ENCODE peak calls at places on chromosomes 11 and 22, in nine cellular contexts. One of them, this sample, is unnamed.

GRCh38 chr22:36405671-36406070 is 17.9 kb upstream of the MYH9 start:
- DNase-seq in cardiac muscle cell: peak; percentile 59
- DNase-seq in CD8-positive, alpha-beta memory T cell: peak; percentile 78
- DNase-seq in A172: no peak
- DNase-seq in HEK293T: no peak
- DNase-seq in effector memory CD4-positive, alpha-beta T cell: peak; percentile 39
- DNase-seq in HFF-Myc: no peak
- DNase-seq in RWPE2: no peak
- DNase-seq in amygdala: no peak
- DNase-seq in this sample: no peak

GRCh38 chr11:126268361-126268707 is 361 bp downstream of the SRPRA start:
- DNase-seq in cardiac muscle cell: no peak
- DNase-seq in amygdala: no peak
- DNase-seq in RWPE2: no peak
- DNase-seq in HEK293T: peak; percentile 56
- DNase-seq in A172: peak; percentile 0
- DNase-seq in CD8-positive, alpha-beta memory T cell: no peak
- DNase-seq in effector memory CD4-positive, alpha-beta T cell: peak; percentile 6
- DNase-seq in HFF-Myc: no peak
- DNase-seq in this sample: no peak

GRCh38 chr11:71940561-71941219 is 11.8 kb downstream of the RNF121 start:
- DNase-seq in cardiac muscle cell: no peak
- DNase-seq in A172: no peak
- DNase-seq in RWPE2: no peak
- DNase-seq in CD8-positive, alpha-beta memory T cell: no peak
- DNase-seq in HEK293T: no peak
- DNase-seq in HFF-Myc: no peak
- DNase-seq in amygdala: no peak
- DNase-seq in effector memory CD4-positive, alpha-beta T cell: no peak
- DNase-seq in this sample: no peak

GRCh38 chr11:115715371-115715770 is 211.2 kb upstream of the CADM1 start:
- DNase-seq in RWPE2: no peak
- DNase-seq in HFF-Myc: no peak
- DNase-seq in HEK293T: no peak
- DNase-seq in cardiac muscle cell: no peak
- DNase-seq in amygdala: no peak
- DNase-seq in effector memory CD4-positive, alpha-beta T cell: no peak
- DNase-seq in A172: no peak
- DNase-seq in CD8-positive, alpha-beta memory T cell: no peak
- DNase-seq in this sample: no peak

GRCh38 chr11:82792319-82792718 is 58.7 kb upstream of the FAM181B start:
- DNase-seq in CD8-positive, alpha-beta memory T cell: no peak
- DNase-seq in A172: no peak
- DNase-seq in HFF-Myc: no peak
- DNase-seq in effector memory CD4-positive, alpha-beta T cell: no peak
- DNase-seq in cardiac muscle cell: no peak
- DNase-seq in amygdala: no peak
- DNase-seq in RWPE2: no peak
- DNase-seq in HEK293T: no peak
- DNase-seq in this sample: no peak

GRCh38 chr22:41380993-41381328 is 781 bp upstream of the TEF start:
- DNase-seq in cardiac muscle cell: peak; percentile 96
- DNase-seq in A172: peak; percentile 65
- DNase-seq in amygdala: no peak
- DNase-seq in HFF-Myc: no peak
- DNase-seq in effector memory CD4-positive, alpha-beta T cell: no peak
- DNase-seq in HEK293T: no peak
- DNase-seq in RWPE2: no peak
- DNase-seq in CD8-positive, alpha-beta memory T cell: no peak
- DNase-seq in this sample: no peak

GRCh38 chr22:20777420-20778177 is 3.7 kb downstream of the SERPIND1 start:
- DNase-seq in HFF-Myc: peak; percentile 1
- DNase-seq in RWPE2: no peak
- DNase-seq in cardiac muscle cell: peak; percentile 95
- DNase-seq in A172: peak; percentile 92
- DNase-seq in effector memory CD4-positive, alpha-beta T cell: no peak
- DNase-seq in CD8-positive, alpha-beta memory T cell: no peak
- DNase-seq in HEK293T: no peak
- DNase-seq in amygdala: no peak
- DNase-seq in this sample: no peak

GRCh38 chr11:123407124-123407995 is 22.7 kb upstream of the GRAMD1B start:
- DNase-seq in RWPE2: no peak
- DNase-seq in HEK293T: peak; percentile 67
- DNase-seq in amygdala: no peak
- DNase-seq in HFF-Myc: peak; percentile 35
- DNase-seq in A172: peak; percentile 66
- DNase-seq in cardiac muscle cell: peak; percentile 83
- DNase-seq in effector memory CD4-positive, alpha-beta T cell: peak; percentile 38
- DNase-seq in CD8-positive, alpha-beta memory T cell: peak; percentile 40
- DNase-seq in this sample: no peak

GRCh38 chr11:7548659-7549283 is 35.0 kb downstream of the PPFIBP2 start:
- DNase-seq in effector memory CD4-positive, alpha-beta T cell: no peak
- DNase-seq in cardiac muscle cell: no peak
- DNase-seq in amygdala: no peak
- DNase-seq in CD8-positive, alpha-beta memory T cell: no peak
- DNase-seq in A172: no peak
- DNase-seq in HFF-Myc: no peak
- DNase-seq in RWPE2: no peak
- DNase-seq in HEK293T: peak; percentile 60
- DNase-seq in this sample: no peak

GRCh38 chr22:23858484-23858815 is 775 bp downstream of the SLC2A11 start:
- DNase-seq in amygdala: no peak
- DNase-seq in A172: no peak
- DNase-seq in effector memory CD4-positive, alpha-beta T cell: no peak
- DNase-seq in HEK293T: no peak
- DNase-seq in CD8-positive, alpha-beta memory T cell: no peak
- DNase-seq in HFF-Myc: no peak
- DNase-seq in cardiac muscle cell: no peak
- DNase-seq in RWPE2: no peak
- DNase-seq in this sample: no peak

GRCh38 chr11:64720167-64720566 is 2.8 kb downstream of the NRXN2 start:
- DNase-seq in cardiac muscle cell: no peak
- DNase-seq in effector memory CD4-positive, alpha-beta T cell: no peak
- DNase-seq in amygdala: no peak
- DNase-seq in A172: no peak
- DNase-seq in HEK293T: no peak
- DNase-seq in RWPE2: peak; percentile 60
- DNase-seq in CD8-positive, alpha-beta memory T cell: no peak
- DNase-seq in HFF-Myc: no peak
- DNase-seq in this sample: no peak

GRCh38 chr11:109971184-109971523 is 122.0 kb upstream of the ZC3H12C start:
- DNase-seq in CD8-positive, alpha-beta memory T cell: no peak
- DNase-seq in A172: peak; percentile 14
- DNase-seq in cardiac muscle cell: peak; percentile 87
- DNase-seq in HFF-Myc: peak; percentile 16
- DNase-seq in effector memory CD4-positive, alpha-beta T cell: no peak
- DNase-seq in amygdala: no peak
- DNase-seq in RWPE2: no peak
- DNase-seq in HEK293T: no peak
- DNase-seq in this sample: no peak

GRCh38 chr11:125140251-125140650 is 24.3 kb upstream of the PKNOX2 start:
- DNase-seq in RWPE2: no peak
- DNase-seq in effector memory CD4-positive, alpha-beta T cell: no peak
- DNase-seq in A172: no peak
- DNase-seq in amygdala: no peak
- DNase-seq in HEK293T: no peak
- DNase-seq in cardiac muscle cell: no peak
- DNase-seq in HFF-Myc: no peak
- DNase-seq in CD8-positive, alpha-beta memory T cell: no peak
- DNase-seq in this sample: no peak

GRCh38 chr11:70155386-70155785 is 47.7 kb upstream of the FADD start:
- DNase-seq in A172: peak; percentile 96
- DNase-seq in RWPE2: no peak
- DNase-seq in effector memory CD4-positive, alpha-beta T cell: no peak
- DNase-seq in amygdala: no peak
- DNase-seq in cardiac muscle cell: no peak
- DNase-seq in HEK293T: no peak
- DNase-seq in CD8-positive, alpha-beta memory T cell: no peak
- DNase-seq in HFF-Myc: no peak
- DNase-seq in this sample: no peak

GRCh38 chr22:37525073-37525745 is 6.0 kb upstream of the CARD10 start:
- DNase-seq in HFF-Myc: peak; percentile 47
- DNase-seq in HEK293T: no peak
- DNase-seq in A172: peak; percentile 73
- DNase-seq in cardiac muscle cell: peak; percentile 77
- DNase-seq in CD8-positive, alpha-beta memory T cell: no peak
- DNase-seq in amygdala: no peak
- DNase-seq in RWPE2: peak; percentile 94
- DNase-seq in effector memory CD4-positive, alpha-beta T cell: no peak
- DNase-seq in this sample: no peak

GRCh38 chr22:32864041-32864440 is 62.5 kb downstream of the TIMP3 start:
- DNase-seq in amygdala: no peak
- DNase-seq in HFF-Myc: no peak
- DNase-seq in cardiac muscle cell: no peak
- DNase-seq in effector memory CD4-positive, alpha-beta T cell: no peak
- DNase-seq in A172: no peak
- DNase-seq in HEK293T: no peak
- DNase-seq in CD8-positive, alpha-beta memory T cell: no peak
- DNase-seq in RWPE2: no peak
- DNase-seq in this sample: no peak

GRCh38 chr11:44219830-44220778 is 89.8 kb downstream of the ALX4 start:
- DNase-seq in RWPE2: no peak
- DNase-seq in cardiac muscle cell: no peak
- DNase-seq in HFF-Myc: no peak
- DNase-seq in CD8-positive, alpha-beta memory T cell: no peak
- DNase-seq in amygdala: no peak
- DNase-seq in effector memory CD4-positive, alpha-beta T cell: no peak
- DNase-seq in HEK293T: no peak
- DNase-seq in A172: no peak
- DNase-seq in this sample: no peak

GRCh38 chr11:77467233-77467632 is 6.7 kb downstream of the PAK1 start:
- DNase-seq in HFF-Myc: no peak
- DNase-seq in amygdala: no peak
- DNase-seq in CD8-positive, alpha-beta memory T cell: no peak
- DNase-seq in A172: no peak
- DNase-seq in HEK293T: no peak
- DNase-seq in effector memory CD4-positive, alpha-beta T cell: no peak
- DNase-seq in cardiac muscle cell: no peak
- DNase-seq in RWPE2: no peak
- DNase-seq in this sample: no peak

GRCh38 chr11:96188625-96189006 is 154.4 kb downstream of the MAML2 start:
- DNase-seq in A172: no peak
- DNase-seq in HEK293T: no peak
- DNase-seq in HFF-Myc: peak; percentile 56
- DNase-seq in CD8-positive, alpha-beta memory T cell: no peak
- DNase-seq in amygdala: no peak
- DNase-seq in RWPE2: no peak
- DNase-seq in effector memory CD4-positive, alpha-beta T cell: no peak
- DNase-seq in cardiac muscle cell: peak; percentile 65
- DNase-seq in this sample: no peak

GRCh38 chr11:102467853-102468580 is 15.5 kb upstream of the TMEM123 start:
- DNase-seq in RWPE2: no peak
- DNase-seq in CD8-positive, alpha-beta memory T cell: no peak
- DNase-seq in HFF-Myc: no peak
- DNase-seq in cardiac muscle cell: no peak
- DNase-seq in A172: no peak
- DNase-seq in HEK293T: no peak
- DNase-seq in effector memory CD4-positive, alpha-beta T cell: no peak
- DNase-seq in amygdala: no peak
- DNase-seq in this sample: no peak

GRCh38 chr11:83717551-83717950 is 431.4 kb upstream of the CCDC90B start:
- DNase-seq in effector memory CD4-positive, alpha-beta T cell: no peak
- DNase-seq in CD8-positive, alpha-beta memory T cell: no peak
- DNase-seq in A172: no peak
- DNase-seq in RWPE2: no peak
- DNase-seq in cardiac muscle cell: peak; percentile 9
- DNase-seq in HFF-Myc: no peak
- DNase-seq in HEK293T: no peak
- DNase-seq in amygdala: no peak
- DNase-seq in this sample: no peak

GRCh38 chr22:30129636-30130035 is 49.4 kb downstream of the HORMAD2 start:
- DNase-seq in HFF-Myc: no peak
- DNase-seq in HEK293T: no peak
- DNase-seq in RWPE2: no peak
- DNase-seq in cardiac muscle cell: no peak
- DNase-seq in amygdala: no peak
- DNase-seq in CD8-positive, alpha-beta memory T cell: no peak
- DNase-seq in A172: no peak
- DNase-seq in effector memory CD4-positive, alpha-beta T cell: no peak
- DNase-seq in this sample: no peak

GRCh38 chr11:48005878-48006277 is 25.5 kb downstream of the PTPRJ start:
- DNase-seq in amygdala: no peak
- DNase-seq in A172: no peak
- DNase-seq in effector memory CD4-positive, alpha-beta T cell: no peak
- DNase-seq in cardiac muscle cell: no peak
- DNase-seq in HEK293T: no peak
- DNase-seq in HFF-Myc: no peak
- DNase-seq in CD8-positive, alpha-beta memory T cell: no peak
- DNase-seq in RWPE2: no peak
- DNase-seq in this sample: no peak

This sample was measured in NCI-H2107.